ENCODE peak calls at places on chromosomes 6 and 20, in seven cellular contexts. Y, Q, P, C, V, O and G are unnamed samples.

GRCh38 chr6:35023601-35024000 is 117.5 kb downstream of the TCP11 start:
- DNase-seq in Y (no peak), Q (no peak), P (no peak), C (no peak), V (no peak), O (no peak), G (no peak)

GRCh38 chr20:41046716-41047115 is 18.1 kb downstream of the TOP1 start:
- DNase-seq in Y (no peak), Q (no peak), P (no peak), C (peak), V (no peak), O (no peak), G (no peak)

GRCh38 chr6:167093922-167094432 is 28.9 kb upstream of the CCR6 start:
- DNase-seq in Y (no peak), Q (peak), P (no peak), C (no peak), V (no peak), O (no peak), G (no peak)

GRCh38 chr6:28758046-28758817 is 165.6 kb downstream of the TRIM27 start:
- DNase-seq in Y (no peak), Q (no peak), P (peak), C (no peak), V (peak), O (no peak), G (no peak)

GRCh38 chr6:97958143-97958542 is 675.1 kb upstream of the MMS22L start:
- DNase-seq in Y (no peak), Q (no peak), P (no peak), C (peak), V (no peak), O (no peak), G (no peak)

GRCh38 chr6:166736606-166737005 is 109.6 kb upstream of the RPS6KA2 start:
- DNase-seq in Y (no peak), Q (no peak), P (peak), C (peak), V (no peak), O (no peak), G (no peak)

GRCh38 chr6:139030539-139030938 is 2.0 kb downstream of the ABRACL start:
- DNase-seq in Y (no peak), Q (peak), P (no peak), C (no peak), V (peak), O (no peak), G (no peak)

GRCh38 chr6:36443498-36443844 is 671 bp downstream of the KCTD20 start:
- DNase-seq in Y (no peak), Q (no peak), P (no peak), C (no peak), V (no peak), O (no peak), G (no peak)

GRCh38 chr6:1485678-1486077 is 96.3 kb downstream of the FOXF2 start:
- DNase-seq in Y (no peak), Q (no peak), P (peak), C (peak), V (no peak), O (no peak), G (peak)

GRCh38 chr6:133502451-133503259 is 261.5 kb downstream of the EYA4 start:
- DNase-seq in Y (no peak), Q (no peak), P (no peak), C (no peak), V (peak), O (no peak), G (peak)

GRCh38 chr6:148770408-148771211 is 23.8 kb downstream of the UST start:
- DNase-seq in Y (no peak), Q (no peak), P (no peak), C (no peak), V (no peak), O (no peak), G (no peak)

GRCh38 chr20:36726168-36726567 is 19.7 kb downstream of the NDRG3 start:
- DNase-seq in Y (no peak), Q (no peak), P (no peak), C (no peak), V (no peak), O (no peak), G (no peak)

GRCh38 chr6:90284236-90284744 is 12.4 kb downstream of the BACH2 start:
- DNase-seq in Y (no peak), Q (no peak), P (peak), C (peak), V (no peak), O (no peak), G (peak)

GRCh38 chr20:55793986-55794385 is 211.3 kb downstream of the CBLN4 start:
- DNase-seq in Y (no peak), Q (no peak), P (no peak), C (no peak), V (no peak), O (no peak), G (no peak)

GRCh38 chr6:143078468-143079324 is 18.0 kb downstream of the AIG1 start:
- DNase-seq in Y (no peak), Q (no peak), P (no peak), C (no peak), V (no peak), O (no peak), G (no peak)

GRCh38 chr6:43217351-43217750 is 11.9 kb downstream of the DNPH1 start:
- DNase-seq in Y (peak), Q (no peak), P (no peak), C (no peak), V (no peak), O (no peak), G (no peak)

GRCh38 chr20:25484224-25484846 is 76.9 kb downstream of the GINS1 start:
- DNase-seq in Y (no peak), Q (no peak), P (no peak), C (peak), V (no peak), O (peak), G (no peak)

GRCh38 chr6:15444881-15445280 is 199.0 kb downstream of the JARID2 start:
- DNase-seq in Y (no peak), Q (no peak), P (no peak), C (no peak), V (peak), O (no peak), G (no peak)

GRCh38 chr6:139323511-139324445 is 32.0 kb upstream of the TXLNB start:
- DNase-seq in Y (peak), Q (peak), P (peak), C (peak), V (no peak), O (peak), G (peak)

GRCh38 chr6:73367761-73368355 is 1.8 kb downstream of the OOEP start:
- DNase-seq in Y (no peak), Q (no peak), P (no peak), C (no peak), V (no peak), O (no peak), G (no peak)

GRCh38 chr6:136922680-136922996 is 537 bp downstream of the SLC35D3 start:
- DNase-seq in Y (no peak), Q (no peak), P (no peak), C (no peak), V (peak), O (no peak), G (no peak)

GRCh38 chr6:170212956-170213636 is 77.8 kb downstream of the DLL1 start:
- DNase-seq in Y (peak), Q (no peak), P (no peak), C (no peak), V (no peak), O (no peak), G (no peak)